ENCODE peak calls at places on chromosomes 7 and 10, in nine cellular contexts. One of them, this sample, is unnamed.
A peak's percentile ranks its signal among the peaks of the same experiment; 100 is the strongest.

GRCh38 chr10:33965795-33966581 is 631.5 kb upstream of the NRP1 start:
- DNase-seq in mammary epithelial cell: no peak
- DNase-seq in sigmoid colon: no peak
- DNase-seq in aorta: no peak
- DNase-seq in SK-N-SH: no peak
- DNase-seq in upper lobe of right lung: no peak
- DNase-seq in iPS DF 6.9: no peak
- DNase-seq in colonic mucosa: no peak
- DNase-seq in left ventricle myocardium inferior: no peak
- DNase-seq in this sample: no peak

GRCh38 chr10:32963102-32963501 is 5.1 kb upstream of the ITGB1 start:
- DNase-seq in mammary epithelial cell: peak; percentile 60
- DNase-seq in sigmoid colon: no peak
- DNase-seq in aorta: no peak
- DNase-seq in SK-N-SH: no peak
- DNase-seq in upper lobe of right lung: no peak
- DNase-seq in iPS DF 6.9: no peak
- DNase-seq in colonic mucosa: no peak
- DNase-seq in left ventricle myocardium inferior: no peak
- DNase-seq in this sample: no peak

GRCh38 chr10:111316607-111317006 is 239.8 kb downstream of the ADRA2A start:
- DNase-seq in mammary epithelial cell: no peak
- DNase-seq in sigmoid colon: no peak
- DNase-seq in aorta: no peak
- DNase-seq in SK-N-SH: no peak
- DNase-seq in upper lobe of right lung: no peak
- DNase-seq in iPS DF 6.9: no peak
- DNase-seq in colonic mucosa: no peak
- DNase-seq in left ventricle myocardium inferior: no peak
- DNase-seq in this sample: no peak

GRCh38 chr7:4878336-4879335 is 4.9 kb downstream of the RADIL start:
- DNase-seq in mammary epithelial cell: peak; percentile 17
- DNase-seq in sigmoid colon: peak; percentile 59
- DNase-seq in aorta: peak; percentile 74
- DNase-seq in SK-N-SH: no peak
- DNase-seq in upper lobe of right lung: no peak
- DNase-seq in iPS DF 6.9: no peak
- DNase-seq in colonic mucosa: no peak
- DNase-seq in left ventricle myocardium inferior: no peak
- DNase-seq in this sample: no peak

GRCh38 chr10:73136627-73137026 is 26.4 kb downstream of the NUDT13 start:
- DNase-seq in mammary epithelial cell: no peak
- DNase-seq in sigmoid colon: no peak
- DNase-seq in aorta: no peak
- DNase-seq in SK-N-SH: no peak
- DNase-seq in upper lobe of right lung: no peak
- DNase-seq in iPS DF 6.9: no peak
- DNase-seq in colonic mucosa: no peak
- DNase-seq in left ventricle myocardium inferior: no peak
- DNase-seq in this sample: no peak

GRCh38 chr7:121020243-121020642 is 31.7 kb downstream of the CPED1 start:
- DNase-seq in mammary epithelial cell: no peak
- DNase-seq in sigmoid colon: no peak
- DNase-seq in aorta: no peak
- DNase-seq in SK-N-SH: no peak
- DNase-seq in upper lobe of right lung: no peak
- DNase-seq in iPS DF 6.9: no peak
- DNase-seq in colonic mucosa: no peak
- DNase-seq in left ventricle myocardium inferior: no peak
- DNase-seq in this sample: no peak

GRCh38 chr7:137878333-137878961 is 31.7 kb upstream of the DGKI start:
- DNase-seq in mammary epithelial cell: no peak
- DNase-seq in sigmoid colon: peak; percentile 96
- DNase-seq in aorta: peak; percentile 81
- DNase-seq in SK-N-SH: no peak
- DNase-seq in upper lobe of right lung: no peak
- DNase-seq in iPS DF 6.9: no peak
- DNase-seq in colonic mucosa: peak; percentile 55
- DNase-seq in left ventricle myocardium inferior: peak; percentile 79
- DNase-seq in this sample: peak; percentile 71

GRCh38 chr7:132779164-132779563 is 202.9 kb upstream of the PLXNA4 start:
- DNase-seq in mammary epithelial cell: no peak
- DNase-seq in sigmoid colon: no peak
- DNase-seq in aorta: no peak
- DNase-seq in SK-N-SH: no peak
- DNase-seq in upper lobe of right lung: no peak
- DNase-seq in iPS DF 6.9: no peak
- DNase-seq in colonic mucosa: no peak
- DNase-seq in left ventricle myocardium inferior: no peak
- DNase-seq in this sample: no peak

GRCh38 chr10:106711313-106711906 is 453.1 kb downstream of the SORCS1 start:
- DNase-seq in mammary epithelial cell: peak; percentile 12
- DNase-seq in sigmoid colon: no peak
- DNase-seq in aorta: no peak
- DNase-seq in SK-N-SH: peak; percentile 46
- DNase-seq in upper lobe of right lung: peak; percentile 72
- DNase-seq in iPS DF 6.9: peak; percentile 33
- DNase-seq in colonic mucosa: peak; percentile 59
- DNase-seq in left ventricle myocardium inferior: peak; percentile 32
- DNase-seq in this sample: peak; percentile 42

GRCh38 chr7:7970620-7971307 is 2.2 kb downstream of the GLCCI1 start:
- DNase-seq in mammary epithelial cell: peak; percentile 30
- DNase-seq in sigmoid colon: no peak
- DNase-seq in aorta: no peak
- DNase-seq in SK-N-SH: peak; percentile 46
- DNase-seq in upper lobe of right lung: no peak
- DNase-seq in iPS DF 6.9: no peak
- DNase-seq in colonic mucosa: peak; percentile 21
- DNase-seq in left ventricle myocardium inferior: no peak
- DNase-seq in this sample: peak; percentile 47

DNA sequence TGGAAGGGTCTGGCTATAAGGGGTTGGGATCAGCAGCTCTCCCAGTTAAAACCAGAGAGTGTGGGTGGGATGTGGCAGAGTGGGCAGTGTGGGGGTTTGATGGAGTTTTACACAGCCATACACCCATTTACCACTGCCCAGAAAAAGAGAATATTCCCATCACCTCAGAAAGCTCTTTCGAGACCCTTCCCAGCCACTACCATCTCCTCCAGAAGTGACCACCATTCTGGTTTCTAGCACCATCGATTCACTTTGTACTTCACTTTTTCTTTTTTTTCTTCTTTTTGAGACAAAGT is 15.5 kb downstream of the BAG3 start:
- DNase-seq in mammary epithelial cell: no peak
- DNase-seq in sigmoid colon: no peak
- DNase-seq in aorta: no peak
- DNase-seq in SK-N-SH: no peak
- DNase-seq in upper lobe of right lung: no peak
- DNase-seq in iPS DF 6.9: no peak
- DNase-seq in colonic mucosa: no peak
- DNase-seq in left ventricle myocardium inferior: no peak
- DNase-seq in this sample: no peak
- H3K4me1 ChIP-seq in mammary epithelial cell: peaks cover 65% of the 10 kb centered on the region
- H3K4me1 ChIP-seq in sigmoid colon: peaks cover 83% of the 10 kb centered on the region
- H3K4me1 ChIP-seq in aorta: peaks cover 4% of the 10 kb centered on the region
- H3K4me1 ChIP-seq in SK-N-SH: peaks cover 17% of the 10 kb centered on the region
- H3K4me1 ChIP-seq in upper lobe of right lung: peaks cover 51% of the 10 kb centered on the region
- H3K4me1 ChIP-seq in iPS DF 6.9: peaks cover 8% of the 10 kb centered on the region
- H3K4me1 ChIP-seq in colonic mucosa: no peaks in the 10 kb centered on the region
- H3K4me1 ChIP-seq in left ventricle myocardium inferior: peaks cover 98% of the 10 kb centered on the region
- H3K4me1 ChIP-seq in this sample: no peaks in the 10 kb centered on the region

GRCh38 chr7:1286946-1287628 is 54.4 kb downstream of the UNCX start:
- DNase-seq in mammary epithelial cell: no peak
- DNase-seq in sigmoid colon: no peak
- DNase-seq in aorta: peak; percentile 63
- DNase-seq in SK-N-SH: no peak
- DNase-seq in upper lobe of right lung: no peak
- DNase-seq in iPS DF 6.9: no peak
- DNase-seq in colonic mucosa: no peak
- DNase-seq in left ventricle myocardium inferior: peak; percentile 5
- DNase-seq in this sample: no peak
- H3K27me3 ChIP-seq in mammary epithelial cell: peaks cover 6% of the 10 kb centered on the region
- H3K27me3 ChIP-seq in sigmoid colon: peaks cover 32% of the 10 kb centered on the region
- H3K27me3 ChIP-seq in aorta: no peaks in the 10 kb centered on the region
- H3K27me3 ChIP-seq in SK-N-SH: peaks cover 100% of the 10 kb centered on the region
- H3K27me3 ChIP-seq in upper lobe of right lung: peaks cover 50% of the 10 kb centered on the region
- H3K27me3 ChIP-seq in iPS DF 6.9: peaks cover 1% of the 10 kb centered on the region
- H3K27me3 ChIP-seq in colonic mucosa: peaks cover 26% of the 10 kb centered on the region
- H3K27me3 ChIP-seq in left ventricle myocardium inferior: peaks cover 98% of the 10 kb centered on the region
- H3K27me3 ChIP-seq in this sample: no peaks in the 10 kb centered on the region

DNA sequence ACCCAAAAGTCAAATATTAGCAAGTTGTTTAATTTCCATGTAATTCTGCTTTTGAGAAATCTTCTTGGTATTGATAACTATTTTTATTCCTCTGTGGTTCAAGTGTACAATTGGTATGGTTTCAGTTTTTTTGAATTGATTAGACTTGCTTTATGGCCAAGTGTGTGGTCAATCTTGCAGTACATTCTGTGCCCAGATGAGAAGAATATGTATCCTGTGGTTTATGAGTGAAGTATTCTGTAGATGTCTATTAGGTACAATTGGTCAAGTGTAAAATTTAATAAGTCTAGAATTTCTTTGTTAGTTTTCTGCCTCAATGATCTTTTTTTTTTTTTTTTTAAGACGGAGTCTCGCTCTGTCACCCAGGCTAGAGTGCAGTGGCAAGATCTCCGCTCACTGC is 36.6 kb upstream of the C7orf33 start:
- DNase-seq in mammary epithelial cell: no peak
- DNase-seq in sigmoid colon: no peak
- DNase-seq in aorta: no peak
- DNase-seq in SK-N-SH: no peak
- DNase-seq in upper lobe of right lung: no peak
- DNase-seq in iPS DF 6.9: no peak
- DNase-seq in colonic mucosa: no peak
- DNase-seq in left ventricle myocardium inferior: no peak
- DNase-seq in this sample: no peak
- H3K4me1 ChIP-seq in mammary epithelial cell: no peaks in the 10 kb centered on the region
- H3K4me1 ChIP-seq in sigmoid colon: no peaks in the 10 kb centered on the region
- H3K4me1 ChIP-seq in aorta: no peaks in the 10 kb centered on the region
- H3K4me1 ChIP-seq in SK-N-SH: no peaks in the 10 kb centered on the region
- H3K4me1 ChIP-seq in upper lobe of right lung: no peaks in the 10 kb centered on the region
- H3K4me1 ChIP-seq in iPS DF 6.9: peaks cover 2% of the 10 kb centered on the region
- H3K4me1 ChIP-seq in colonic mucosa: no peaks in the 10 kb centered on the region
- H3K4me1 ChIP-seq in left ventricle myocardium inferior: no peaks in the 10 kb centered on the region
- H3K4me1 ChIP-seq in this sample: no peaks in the 10 kb centered on the region

GRCh38 chr7:27197137-27198042 is 2.5 kb downstream of the HOXA13 start:
- DNase-seq in mammary epithelial cell: no peak
- DNase-seq in sigmoid colon: no peak
- DNase-seq in aorta: no peak
- DNase-seq in SK-N-SH: no peak
- DNase-seq in upper lobe of right lung: no peak
- DNase-seq in iPS DF 6.9: no peak
- DNase-seq in colonic mucosa: no peak
- DNase-seq in left ventricle myocardium inferior: no peak
- DNase-seq in this sample: no peak
- H3K27me3 ChIP-seq in mammary epithelial cell: peaks cover 73% of the 10 kb centered on the region
- H3K27me3 ChIP-seq in sigmoid colon: peaks cover 3% of the 10 kb centered on the region
- H3K27me3 ChIP-seq in aorta: no peaks in the 10 kb centered on the region
- H3K27me3 ChIP-seq in SK-N-SH: peaks cover 82% of the 10 kb centered on the region
- H3K27me3 ChIP-seq in upper lobe of right lung: peaks cover 96% of the 10 kb centered on the region
- H3K27me3 ChIP-seq in iPS DF 6.9: peaks cover 81% of the 10 kb centered on the region
- H3K27me3 ChIP-seq in colonic mucosa: peaks cover 4% of the 10 kb centered on the region
- H3K27me3 ChIP-seq in left ventricle myocardium inferior: peaks cover 99% of the 10 kb centered on the region
- H3K27me3 ChIP-seq in this sample: no peaks in the 10 kb centered on the region

GRCh38 chr10:124539935-124540641 is 78.5 kb downstream of the LHPP start:
- DNase-seq in mammary epithelial cell: no peak
- DNase-seq in sigmoid colon: peak; percentile 84
- DNase-seq in aorta: peak; percentile 92
- DNase-seq in SK-N-SH: peak; percentile 96
- DNase-seq in upper lobe of right lung: peak; percentile 74
- DNase-seq in iPS DF 6.9: no peak
- DNase-seq in colonic mucosa: peak; percentile 58
- DNase-seq in left ventricle myocardium inferior: peak; percentile 71
- DNase-seq in this sample: peak; percentile 81
- H3K4me1 ChIP-seq in mammary epithelial cell: peaks cover 7% of the 10 kb centered on the region
- H3K4me1 ChIP-seq in sigmoid colon: peaks cover 8% of the 10 kb centered on the region
- H3K4me1 ChIP-seq in aorta: no peaks in the 10 kb centered on the region
- H3K4me1 ChIP-seq in SK-N-SH: peaks cover 6% of the 10 kb centered on the region
- H3K4me1 ChIP-seq in upper lobe of right lung: no peaks in the 10 kb centered on the region
- H3K4me1 ChIP-seq in iPS DF 6.9: peaks cover 3% of the 10 kb centered on the region
- H3K4me1 ChIP-seq in colonic mucosa: no peaks in the 10 kb centered on the region
- H3K4me1 ChIP-seq in left ventricle myocardium inferior: peaks cover 23% of the 10 kb centered on the region
- H3K4me1 ChIP-seq in this sample: no peaks in the 10 kb centered on the region

GRCh38 chr7:159144756-159145543 is at the start of gene VIPR2:
- DNase-seq in mammary epithelial cell: no peak
- DNase-seq in sigmoid colon: peak; percentile 88
- DNase-seq in aorta: peak; percentile 82
- DNase-seq in SK-N-SH: peak; percentile 72
- DNase-seq in upper lobe of right lung: no peak
- DNase-seq in iPS DF 6.9: no peak
- DNase-seq in colonic mucosa: no peak
- DNase-seq in left ventricle myocardium inferior: peak; percentile 50
- DNase-seq in this sample: no peak

GRCh38 chr7:159143780-159144755 is 599 bp downstream of the VIPR2 start:
- DNase-seq in mammary epithelial cell: no peak
- DNase-seq in sigmoid colon: no peak
- DNase-seq in aorta: peak; percentile 86
- DNase-seq in SK-N-SH: peak; percentile 71
- DNase-seq in upper lobe of right lung: no peak
- DNase-seq in iPS DF 6.9: no peak
- DNase-seq in colonic mucosa: no peak
- DNase-seq in left ventricle myocardium inferior: peak; percentile 55
- DNase-seq in this sample: no peak

GRCh38 chr7:159147246-159147645 is 2.6 kb upstream of the VIPR2 start:
- DNase-seq in mammary epithelial cell: no peak
- DNase-seq in sigmoid colon: no peak
- DNase-seq in aorta: no peak
- DNase-seq in SK-N-SH: no peak
- DNase-seq in upper lobe of right lung: no peak
- DNase-seq in iPS DF 6.9: no peak
- DNase-seq in colonic mucosa: no peak
- DNase-seq in left ventricle myocardium inferior: no peak
- DNase-seq in this sample: no peak

GRCh38 chr7:159146084-159146858 is 1.6 kb upstream of the VIPR2 start:
- DNase-seq in mammary epithelial cell: no peak
- DNase-seq in sigmoid colon: no peak
- DNase-seq in aorta: no peak
- DNase-seq in SK-N-SH: no peak
- DNase-seq in upper lobe of right lung: no peak
- DNase-seq in iPS DF 6.9: no peak
- DNase-seq in colonic mucosa: no peak
- DNase-seq in left ventricle myocardium inferior: no peak
- DNase-seq in this sample: no peak

DNA sequence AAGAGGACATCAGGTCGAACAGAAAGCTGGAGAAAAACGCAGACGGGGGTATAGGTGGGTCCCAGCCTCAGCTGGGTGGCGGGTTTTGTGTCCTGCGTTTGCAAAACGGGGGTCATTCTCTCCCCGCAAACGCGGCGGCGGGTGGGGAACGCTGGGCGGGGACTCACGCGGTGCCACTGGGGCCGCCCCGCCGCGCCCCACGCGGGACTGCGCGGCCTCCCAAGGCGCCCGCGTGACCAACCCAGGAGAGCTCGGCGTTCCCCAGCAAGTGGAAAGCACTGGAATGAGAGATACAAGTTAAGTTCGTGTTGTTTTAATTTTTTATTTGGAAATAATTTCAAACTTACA is 851 bp upstream of the VIPR2 start:
- DNase-seq in mammary epithelial cell: no peak
- DNase-seq in sigmoid colon: no peak
- DNase-seq in aorta: no peak
- DNase-seq in SK-N-SH: peak; percentile 54
- DNase-seq in upper lobe of right lung: no peak
- DNase-seq in iPS DF 6.9: no peak
- DNase-seq in colonic mucosa: no peak
- DNase-seq in left ventricle myocardium inferior: no peak
- DNase-seq in this sample: no peak
- H3K27me3 ChIP-seq in mammary epithelial cell: peaks cover 15% of the 10 kb centered on the region
- H3K27me3 ChIP-seq in sigmoid colon: peaks cover 21% of the 10 kb centered on the region
- H3K27me3 ChIP-seq in aorta: no peaks in the 10 kb centered on the region
- H3K27me3 ChIP-seq in SK-N-SH: no peaks in the 10 kb centered on the region
- H3K27me3 ChIP-seq in upper lobe of right lung: peaks cover 45% of the 10 kb centered on the region
- H3K27me3 ChIP-seq in iPS DF 6.9: peaks cover 12% of the 10 kb centered on the region
- H3K27me3 ChIP-seq in colonic mucosa: peaks cover 29% of the 10 kb centered on the region
- H3K27me3 ChIP-seq in left ventricle myocardium inferior: peaks cover 32% of the 10 kb centered on the region
- H3K27me3 ChIP-seq in this sample: peaks cover 20% of the 10 kb centered on the region

GRCh38 chr7:45216181-45216580 is 58.6 kb downstream of the RAMP3 start:
- DNase-seq in mammary epithelial cell: no peak
- DNase-seq in sigmoid colon: no peak
- DNase-seq in aorta: no peak
- DNase-seq in SK-N-SH: no peak
- DNase-seq in upper lobe of right lung: no peak
- DNase-seq in iPS DF 6.9: no peak
- DNase-seq in colonic mucosa: no peak
- DNase-seq in left ventricle myocardium inferior: no peak
- DNase-seq in this sample: no peak
- H3K4me1 ChIP-seq in mammary epithelial cell: no peaks in the 10 kb centered on the region
- H3K4me1 ChIP-seq in sigmoid colon: no peaks in the 10 kb centered on the region
- H3K4me1 ChIP-seq in aorta: no peaks in the 10 kb centered on the region
- H3K4me1 ChIP-seq in SK-N-SH: peaks cover 36% of the 10 kb centered on the region
- H3K4me1 ChIP-seq in upper lobe of right lung: no peaks in the 10 kb centered on the region
- H3K4me1 ChIP-seq in iPS DF 6.9: no peaks in the 10 kb centered on the region
- H3K4me1 ChIP-seq in colonic mucosa: no peaks in the 10 kb centered on the region
- H3K4me1 ChIP-seq in left ventricle myocardium inferior: peaks cover 11% of the 10 kb centered on the region
- H3K4me1 ChIP-seq in this sample: no peaks in the 10 kb centered on the region